ENCODE peak calls at places on chromosomes 6 and 20, in six cellular contexts. One of them, this sample, is unnamed.

GRCh38 chr6:133268621-133269020 is 27.5 kb downstream of the EYA4 start:
- DNase-seq in SJSA1: no peak
- DNase-seq in dorsolateral prefrontal cortex: no peak
- DNase-seq in effector memory CD4-positive, alpha-beta T cell: no peak
- DNase-seq in IMR-90: no peak
- DNase-seq in heart right ventricle: no peak
- DNase-seq in this sample: no peak

GRCh38 chr6:6008648-6009421 is 2.1 kb upstream of the NRN1 start:
- DNase-seq in IMR-90: no peak
- DNase-seq in dorsolateral prefrontal cortex: peak; percentile 80
- DNase-seq in heart right ventricle: peak; percentile 73
- DNase-seq in SJSA1: peak; percentile 89
- DNase-seq in effector memory CD4-positive, alpha-beta T cell: no peak
- DNase-seq in this sample: peak; percentile 93

GRCh38 chr6:86192123-86192522 is 549.4 kb upstream of the SYNCRIP start:
- DNase-seq in IMR-90: no peak
- DNase-seq in SJSA1: no peak
- DNase-seq in effector memory CD4-positive, alpha-beta T cell: no peak
- DNase-seq in dorsolateral prefrontal cortex: no peak
- DNase-seq in heart right ventricle: no peak
- DNase-seq in this sample: no peak

GRCh38 chr6:149560736-149561135 is 5.4 kb upstream of the GINM1 start:
- DNase-seq in IMR-90: no peak
- DNase-seq in heart right ventricle: no peak
- DNase-seq in SJSA1: no peak
- DNase-seq in dorsolateral prefrontal cortex: no peak
- DNase-seq in effector memory CD4-positive, alpha-beta T cell: no peak
- DNase-seq in this sample: no peak

GRCh38 chr6:134550604-134551003 is 232.7 kb upstream of the SGK1 start:
- DNase-seq in heart right ventricle: no peak
- DNase-seq in dorsolateral prefrontal cortex: no peak
- DNase-seq in SJSA1: peak; percentile 51
- DNase-seq in IMR-90: peak; percentile 73
- DNase-seq in effector memory CD4-positive, alpha-beta T cell: no peak
- DNase-seq in this sample: no peak

GRCh38 chr20:54355631-54356280 is 119.6 kb upstream of the DOK5 start:
- DNase-seq in effector memory CD4-positive, alpha-beta T cell: no peak
- DNase-seq in dorsolateral prefrontal cortex: no peak
- DNase-seq in heart right ventricle: no peak
- DNase-seq in IMR-90: peak; percentile 50
- DNase-seq in SJSA1: no peak
- DNase-seq in this sample: no peak

GRCh38 chr20:53945478-53945877 is 124.9 kb downstream of the BCAS1 start:
- DNase-seq in IMR-90: no peak
- DNase-seq in effector memory CD4-positive, alpha-beta T cell: no peak
- DNase-seq in dorsolateral prefrontal cortex: no peak
- DNase-seq in SJSA1: no peak
- DNase-seq in heart right ventricle: no peak
- DNase-seq in this sample: no peak

GRCh38 chr6:2565499-2565898 is 185.2 kb downstream of the MYLK4 start:
- DNase-seq in dorsolateral prefrontal cortex: no peak
- DNase-seq in IMR-90: no peak
- DNase-seq in heart right ventricle: no peak
- DNase-seq in effector memory CD4-positive, alpha-beta T cell: no peak
- DNase-seq in SJSA1: no peak
- DNase-seq in this sample: no peak

GRCh38 chr20:61803903-61804804 is 261.5 kb downstream of the TAF4 start:
- DNase-seq in effector memory CD4-positive, alpha-beta T cell: no peak
- DNase-seq in IMR-90: peak; percentile 7
- DNase-seq in dorsolateral prefrontal cortex: peak; percentile 39
- DNase-seq in SJSA1: no peak
- DNase-seq in heart right ventricle: no peak
- DNase-seq in this sample: peak; percentile 74

GRCh38 chr20:2631228-2631627 is 21.2 kb upstream of the NOP56 start:
- DNase-seq in effector memory CD4-positive, alpha-beta T cell: no peak
- DNase-seq in heart right ventricle: no peak
- DNase-seq in dorsolateral prefrontal cortex: no peak
- DNase-seq in IMR-90: no peak
- DNase-seq in SJSA1: no peak
- DNase-seq in this sample: no peak

DNA sequence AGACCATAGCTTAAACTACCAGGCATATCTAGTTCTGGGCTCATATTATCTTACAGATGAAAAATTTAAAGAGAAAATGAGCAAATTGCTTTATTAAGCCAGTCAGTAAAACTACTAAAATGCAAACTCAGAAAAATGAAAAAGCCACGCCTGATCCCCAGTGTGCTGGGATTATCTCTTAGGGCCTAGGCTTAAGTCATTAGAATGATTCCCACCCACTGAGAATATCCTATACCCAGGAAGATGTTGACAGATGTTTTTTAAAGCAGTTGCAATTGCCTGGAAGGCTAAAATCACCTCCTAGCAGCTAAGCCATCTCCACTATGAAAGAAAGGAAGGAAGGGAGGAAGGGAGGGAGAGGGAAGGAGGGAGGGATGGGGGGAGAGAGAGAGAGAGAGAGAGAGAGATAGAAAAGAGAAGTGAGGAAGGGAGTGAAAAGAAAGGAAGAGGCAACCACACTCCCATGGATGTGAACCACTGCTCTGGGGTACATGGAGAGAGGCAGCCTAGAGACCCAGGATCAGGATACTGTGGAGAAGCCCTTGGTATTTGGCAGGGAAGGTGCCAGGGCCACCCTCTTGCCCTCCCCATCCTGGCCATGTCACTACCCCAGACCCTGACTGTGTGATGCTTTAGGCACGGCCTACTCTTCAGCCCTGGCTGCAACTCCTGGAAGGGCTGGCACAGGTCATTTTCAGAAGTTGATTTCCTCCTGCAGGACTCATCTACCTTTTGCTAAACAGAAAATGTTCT is 21.9 kb downstream of the NEDD9 start:
- DNase-seq in dorsolateral prefrontal cortex: no peak
- DNase-seq in IMR-90: no peak
- DNase-seq in SJSA1: no peak
- DNase-seq in heart right ventricle: no peak
- DNase-seq in effector memory CD4-positive, alpha-beta T cell: no peak
- DNase-seq in this sample: no peak
- H3K27ac ChIP-seq in dorsolateral prefrontal cortex: peak overlapping the region; percentile 65
- H3K27ac ChIP-seq in IMR-90: no peak overlapping the region
- H3K27ac ChIP-seq in SJSA1: no peak overlapping the region
- H3K27ac ChIP-seq in heart right ventricle: peak overlapping the region; percentile 90
- H3K27ac ChIP-seq in effector memory CD4-positive, alpha-beta T cell: no peak overlapping the region
- H3K27ac ChIP-seq in this sample: peak overlapping the region; percentile 91

GRCh38 chr6:38509713-38510112 is 130.0 kb downstream of the BTBD9 start:
- DNase-seq in effector memory CD4-positive, alpha-beta T cell: no peak
- DNase-seq in heart right ventricle: no peak
- DNase-seq in SJSA1: peak; percentile 66
- DNase-seq in IMR-90: peak; percentile 75
- DNase-seq in dorsolateral prefrontal cortex: no peak
- DNase-seq in this sample: no peak

GRCh38 chr6:38512211-38512610 is 127.5 kb downstream of the BTBD9 start:
- DNase-seq in SJSA1: no peak
- DNase-seq in effector memory CD4-positive, alpha-beta T cell: no peak
- DNase-seq in dorsolateral prefrontal cortex: no peak
- DNase-seq in heart right ventricle: no peak
- DNase-seq in IMR-90: no peak
- DNase-seq in this sample: no peak

GRCh38 chr6:38508286-38508685 is 131.4 kb downstream of the BTBD9 start:
- DNase-seq in IMR-90: no peak
- DNase-seq in SJSA1: no peak
- DNase-seq in effector memory CD4-positive, alpha-beta T cell: no peak
- DNase-seq in heart right ventricle: no peak
- DNase-seq in dorsolateral prefrontal cortex: no peak
- DNase-seq in this sample: no peak

GRCh38 chr6:38508894-38509293 is 130.8 kb downstream of the BTBD9 start:
- DNase-seq in heart right ventricle: no peak
- DNase-seq in IMR-90: peak; percentile 79
- DNase-seq in dorsolateral prefrontal cortex: no peak
- DNase-seq in effector memory CD4-positive, alpha-beta T cell: no peak
- DNase-seq in SJSA1: no peak
- DNase-seq in this sample: no peak

DNA sequence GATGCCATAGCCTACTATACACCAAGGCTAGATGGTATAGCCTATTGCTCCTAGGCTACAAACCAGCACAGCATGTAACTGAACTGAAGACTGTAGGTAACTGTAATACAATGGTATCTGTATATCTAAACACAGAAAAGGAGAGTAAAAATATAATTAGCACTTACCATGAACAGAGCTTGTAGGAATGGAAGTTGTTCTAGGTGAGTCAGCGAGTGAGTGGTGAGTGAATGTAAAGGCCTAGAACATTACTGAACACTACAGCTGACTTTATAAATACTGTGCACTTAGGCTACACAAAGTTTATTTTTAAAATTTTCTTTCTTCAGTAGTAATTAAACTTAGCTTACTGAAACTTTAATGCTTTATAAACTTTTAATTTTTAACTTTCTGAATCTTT is 129.5 kb downstream of the BTBD9 start:
- DNase-seq in heart right ventricle: no peak
- DNase-seq in SJSA1: no peak
- DNase-seq in effector memory CD4-positive, alpha-beta T cell: no peak
- DNase-seq in IMR-90: peak; percentile 73
- DNase-seq in dorsolateral prefrontal cortex: no peak
- DNase-seq in this sample: no peak
- H3K4me3 ChIP-seq in heart right ventricle: no peak overlapping the region
- H3K4me3 ChIP-seq in SJSA1: no peak overlapping the region
- H3K4me3 ChIP-seq in effector memory CD4-positive, alpha-beta T cell: no peak overlapping the region
- H3K4me3 ChIP-seq in IMR-90: no peak overlapping the region
- H3K4me3 ChIP-seq in dorsolateral prefrontal cortex: no peak overlapping the region
- H3K4me3 ChIP-seq in this sample: no peak overlapping the region

DNA sequence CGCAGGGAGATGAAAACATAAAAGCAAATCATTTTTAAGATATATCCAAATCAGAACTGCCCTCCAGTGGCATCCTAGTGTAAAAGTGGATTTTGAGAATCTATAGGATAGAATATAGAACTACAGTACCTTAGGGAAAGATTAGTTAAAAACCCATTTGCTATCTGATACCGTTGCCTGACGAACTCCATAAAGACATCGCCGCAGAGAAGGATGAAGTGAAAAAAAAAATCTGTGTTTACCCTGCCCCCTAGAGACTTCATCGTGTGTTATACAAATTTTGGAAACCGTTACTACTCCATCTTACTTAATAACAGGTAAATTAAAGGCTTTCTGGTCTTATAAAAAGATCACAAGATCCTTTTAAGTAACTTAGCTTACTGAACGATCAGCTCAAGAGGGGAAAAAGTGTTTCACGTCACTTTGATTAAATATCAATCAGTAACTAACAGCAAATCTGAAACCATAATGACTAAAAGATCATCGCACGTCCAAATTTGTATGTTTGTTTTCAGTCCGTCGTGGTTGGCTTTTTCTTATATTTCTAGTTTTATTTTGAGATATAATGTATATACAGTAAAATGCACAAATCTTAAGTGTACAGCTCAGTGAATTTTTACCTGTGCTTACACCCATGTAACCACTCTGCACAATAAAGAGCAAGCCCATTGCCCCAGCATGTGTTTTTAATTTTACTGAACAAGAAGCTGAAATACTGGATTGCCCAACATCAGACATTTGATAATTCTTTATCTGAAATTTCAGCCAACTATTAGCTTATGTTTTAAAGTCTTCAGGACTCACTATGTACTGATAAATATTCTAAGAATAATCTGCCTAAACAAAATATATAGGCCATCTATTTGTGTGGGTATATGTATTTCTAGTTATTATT is 879 bp upstream of the MCM3 start:
- DNase-seq in heart right ventricle: no peak
- DNase-seq in IMR-90: peak; percentile 17
- DNase-seq in dorsolateral prefrontal cortex: no peak
- DNase-seq in effector memory CD4-positive, alpha-beta T cell: no peak
- DNase-seq in SJSA1: no peak
- DNase-seq in this sample: no peak
- H3K27ac ChIP-seq in heart right ventricle: peak overlapping the region; percentile 51
- H3K27ac ChIP-seq in IMR-90: no peak overlapping the region
- H3K27ac ChIP-seq in dorsolateral prefrontal cortex: peak overlapping the region; percentile 88
- H3K27ac ChIP-seq in effector memory CD4-positive, alpha-beta T cell: peak overlapping the region; percentile 67
- H3K27ac ChIP-seq in SJSA1: no peak overlapping the region
- H3K27ac ChIP-seq in this sample: no peak overlapping the region

DNA sequence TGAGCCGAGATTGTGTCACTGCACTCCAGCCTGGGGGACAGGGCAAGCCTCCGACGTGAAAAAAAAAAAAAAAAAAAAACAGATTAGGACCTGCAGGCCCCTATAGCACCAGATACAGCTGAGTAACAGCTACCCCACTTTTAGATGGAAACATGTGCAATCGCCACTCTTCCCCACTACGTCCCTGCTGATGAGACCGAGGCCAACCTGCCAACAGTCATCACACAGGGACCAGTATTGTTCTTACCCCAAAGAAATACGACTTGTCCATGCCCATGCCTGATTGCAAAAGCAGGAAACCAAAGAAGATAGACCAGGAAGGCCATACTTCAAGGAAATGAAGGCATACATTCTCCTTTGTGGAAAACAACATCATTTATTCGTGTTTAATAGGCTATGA is 45.8 kb downstream of the ZMYND8 start:
- DNase-seq in IMR-90: no peak
- DNase-seq in dorsolateral prefrontal cortex: no peak
- DNase-seq in effector memory CD4-positive, alpha-beta T cell: no peak
- DNase-seq in SJSA1: no peak
- DNase-seq in heart right ventricle: no peak
- DNase-seq in this sample: peak; percentile 14
- H3K4me3 ChIP-seq in IMR-90: no peak overlapping the region
- H3K4me3 ChIP-seq in dorsolateral prefrontal cortex: no peak overlapping the region
- H3K4me3 ChIP-seq in effector memory CD4-positive, alpha-beta T cell: no peak overlapping the region
- H3K4me3 ChIP-seq in SJSA1: no peak overlapping the region
- H3K4me3 ChIP-seq in heart right ventricle: no peak overlapping the region
- H3K4me3 ChIP-seq in this sample: no peak overlapping the region

DNA sequence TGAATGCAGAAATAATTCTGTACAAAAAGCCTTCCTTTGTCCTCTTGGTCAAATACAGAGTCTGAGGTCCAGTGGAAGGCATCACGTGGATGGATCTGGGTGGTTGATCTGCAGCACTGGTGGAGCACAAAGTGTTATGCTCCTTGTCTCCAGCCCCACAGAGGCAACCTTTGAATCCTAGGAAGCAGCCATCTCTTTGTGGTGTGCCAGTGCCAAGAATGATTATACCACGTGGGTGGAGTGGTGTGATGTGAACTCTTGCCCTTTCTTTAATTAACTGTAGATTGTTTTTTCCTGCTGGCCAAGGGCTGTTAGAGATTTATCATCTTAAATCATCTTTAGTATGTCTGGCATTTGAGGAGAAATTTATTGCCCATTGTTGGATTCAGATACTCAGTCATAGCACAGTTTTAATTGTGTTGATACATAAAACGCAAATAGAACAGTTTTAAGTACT is 31.1 kb downstream of the NCOA7 start:
- DNase-seq in heart right ventricle: no peak
- DNase-seq in dorsolateral prefrontal cortex: no peak
- DNase-seq in effector memory CD4-positive, alpha-beta T cell: no peak
- DNase-seq in SJSA1: no peak
- DNase-seq in IMR-90: no peak
- DNase-seq in this sample: no peak
- H3K27ac ChIP-seq in heart right ventricle: no peak overlapping the region
- H3K27ac ChIP-seq in dorsolateral prefrontal cortex: peak overlapping the region; percentile 70
- H3K27ac ChIP-seq in effector memory CD4-positive, alpha-beta T cell: no peak overlapping the region
- H3K27ac ChIP-seq in SJSA1: no peak overlapping the region
- H3K27ac ChIP-seq in IMR-90: no peak overlapping the region
- H3K27ac ChIP-seq in this sample: no peak overlapping the region